ENCODE peak calls at places on chromosomes 12 and 14, in nine cellular contexts. U is fibroblast of mammary gland, L is pancreas, J is astrocyte of the spinal cord, Z is body of pancreas, Q is GM13977, S is fibroblast of the aortic adventitia, Y is sigmoid colon, B is osteocyte. R is an unnamed sample.

GRCh38 chr12:26471560-26471959 is 276.2 kb downstream of the SSPN start:
- DNase-seq in U (peak), L (no peak), J (peak), Z (no peak), Q (peak), S (peak), Y (no peak), B (no peak), R (no peak)

GRCh38 chr12:51923506-51924365 is 16.4 kb downstream of the ACVRL1 start:
- DNase-seq in U (peak), L (no peak), J (no peak), Z (peak), Q (peak), S (peak), Y (peak), B (no peak), R (no peak)

GRCh38 chr12:96197503-96198272 is 3.5 kb downstream of the ELK3 start:
- DNase-seq in U (peak), L (no peak), J (peak), Z (no peak), Q (no peak), S (peak), Y (no peak), B (no peak), R (no peak)

GRCh38 chr12:124828264-124829007 is 35.2 kb downstream of the SCARB1 start:
- DNase-seq in U (no peak), L (peak), J (peak), Z (peak), Q (no peak), S (no peak), Y (no peak), B (no peak), R (no peak)

GRCh38 chr12:95532851-95533250 is 18.4 kb downstream of the USP44 start:
- DNase-seq in U (peak), L (no peak), J (peak), Z (no peak), Q (no peak), S (peak), Y (no peak), B (no peak), R (no peak)

GRCh38 chr12:117101953-117102833 is 3.0 kb upstream of the TESC start:
- DNase-seq in U (no peak), L (no peak), J (no peak), Z (no peak), Q (no peak), S (no peak), Y (no peak), B (no peak), R (no peak)

GRCh38 chr12:15899282-15899870 is 11.8 kb upstream of the DERA start:
- DNase-seq in U (peak), L (no peak), J (no peak), Z (no peak), Q (no peak), S (peak), Y (no peak), B (no peak), R (no peak)

GRCh38 chr12:94615284-94616216 is 34.8 kb downstream of the TMCC3 start:
- DNase-seq in U (peak), L (peak), J (peak), Z (peak), Q (no peak), S (peak), Y (no peak), B (no peak), R (no peak)

GRCh38 chr12:54207539-54208267 is 18.9 kb upstream of the SMUG1 start:
- DNase-seq in U (peak), L (peak), J (peak), Z (peak), Q (peak), S (peak), Y (peak), B (peak), R (peak)

GRCh38 chr14:61493239-61493638 is 171.9 kb downstream of the PRKCH start:
- DNase-seq in U (peak), L (no peak), J (peak), Z (no peak), Q (no peak), S (peak), Y (no peak), B (no peak), R (no peak)

GRCh38 chr12:124542021-124542941 is 25.1 kb downstream of the NCOR2 start:
- DNase-seq in U (no peak), L (no peak), J (no peak), Z (no peak), Q (no peak), S (no peak), Y (no peak), B (no peak), R (no peak)

GRCh38 chr12:30847259-30847658 is 79.3 kb upstream of the TSPAN11 start:
- DNase-seq in U (peak), L (no peak), J (peak), Z (no peak), Q (no peak), S (peak), Y (no peak), B (no peak), R (no peak)

GRCh38 chr12:89016970-89017778 is 335.1 kb downstream of the DUSP6 start:
- DNase-seq in U (peak), L (peak), J (peak), Z (peak), Q (peak), S (peak), Y (peak), B (no peak), R (peak)

GRCh38 chr12:13256705-13257045 is 60.1 kb downstream of the EMP1 start:
- DNase-seq in U (no peak), L (no peak), J (no peak), Z (no peak), Q (no peak), S (no peak), Y (no peak), B (no peak), R (no peak)

GRCh38 chr14:59585891-59586554 is 9.4 kb upstream of the CCDC175 start:
- DNase-seq in U (no peak), L (no peak), J (peak), Z (no peak), Q (no peak), S (no peak), Y (no peak), B (no peak), R (no peak)

GRCh38 chr14:81727243-81727642 is 193.6 kb upstream of the SEL1L start:
- DNase-seq in U (peak), L (peak), J (peak), Z (peak), Q (no peak), S (no peak), Y (no peak), B (no peak), R (no peak)

GRCh38 chr12:109308534-109309440 is at the start of gene FOXN4:
- DNase-seq in U (no peak), L (no peak), J (no peak), Z (no peak), Q (peak), S (no peak), Y (no peak), B (no peak), R (no peak)

GRCh38 chr12:4270670-4271432 is 2.7 kb upstream of the CCND2 start:
- DNase-seq in U (peak), L (peak), J (no peak), Z (peak), Q (peak), S (no peak), Y (peak), B (peak), R (no peak)

GRCh38 chr12:112208511-112208910 is 83.2 kb downstream of the TRAFD1 start:
- DNase-seq in U (no peak), L (no peak), J (no peak), Z (no peak), Q (no peak), S (no peak), Y (no peak), B (no peak), R (no peak)

GRCh38 chr12:124392271-124392990 is 97.5 kb downstream of the RFLNA start:
- DNase-seq in U (peak), L (no peak), J (peak), Z (peak), Q (peak), S (no peak), Y (no peak), B (peak), R (no peak)

GRCh38 chr12:105100207-105100985 is 7.1 kb upstream of the WASHC4 start:
- DNase-seq in U (peak), L (no peak), J (peak), Z (no peak), Q (no peak), S (peak), Y (no peak), B (no peak), R (no peak)

GRCh38 chr12:9223830-9224229 is 15.6 kb upstream of the PZP start:
- DNase-seq in U (no peak), L (no peak), J (no peak), Z (no peak), Q (no peak), S (no peak), Y (no peak), B (no peak), R (no peak)

GRCh38 chr12:9221476-9221875 is 13.3 kb upstream of the PZP start:
- DNase-seq in U (peak), L (no peak), J (no peak), Z (no peak), Q (no peak), S (no peak), Y (no peak), B (no peak), R (no peak)
- TF ChIP-seq CTCF in U (no peak), L (no peak), J (no peak), Z (no peak), Q (no peak), S (no peak), Y (no peak), B (no peak), R (no peak)

DNA sequence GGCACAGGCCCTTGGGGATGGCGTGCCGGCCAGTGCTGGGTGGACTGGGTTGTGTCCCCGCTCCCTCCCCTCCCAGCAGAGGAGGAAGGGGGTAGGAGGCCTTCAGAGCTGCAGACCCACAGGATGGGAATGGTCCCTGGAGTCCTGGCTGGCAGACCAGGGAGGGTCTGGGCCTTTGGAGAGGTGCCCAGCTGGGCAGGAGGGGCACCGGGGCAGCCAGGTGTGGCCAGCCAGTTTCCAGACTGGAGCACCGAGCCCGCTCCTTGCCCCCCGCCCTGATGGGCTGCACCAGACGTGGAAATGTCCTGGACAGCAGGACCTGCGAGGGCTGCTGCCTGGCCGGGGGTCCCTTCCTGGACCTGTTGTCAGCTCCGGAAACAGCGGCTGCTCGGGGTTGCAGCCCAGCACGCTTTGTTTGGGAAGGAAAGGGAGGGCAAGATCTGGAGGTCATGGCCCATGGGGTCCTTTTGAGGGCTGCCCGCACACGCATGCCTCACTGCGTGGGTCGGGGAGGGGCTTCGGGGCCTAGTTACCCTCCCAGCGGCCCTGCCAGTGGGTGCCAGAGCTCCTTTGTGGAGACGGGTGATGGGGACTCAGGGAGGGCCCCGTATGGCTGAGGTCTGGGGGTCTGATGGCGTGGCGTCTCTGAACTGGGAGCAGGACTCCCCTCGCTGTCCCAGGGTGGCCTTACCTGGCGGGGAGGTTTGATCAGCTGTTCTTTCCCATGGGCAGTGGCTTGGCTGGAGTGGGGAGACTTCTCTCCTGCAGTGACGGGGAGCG is 9.1 kb downstream of the KIF26A start:
- DNase-seq in U (no peak), L (peak), J (no peak), Z (no peak), Q (no peak), S (no peak), Y (no peak), B (no peak), R (no peak)
- TF ChIP-seq CTCF in U (no peak), L (no peak), J (no peak), Z (no peak), Q (no peak), S (no peak), Y (no peak), B (no peak), R (no peak)

GRCh38 chr14:105092124-105092911 is 27.1 kb upstream of the GPR132 start:
- DNase-seq in U (no peak), L (peak), J (no peak), Z (peak), Q (no peak), S (no peak), Y (peak), B (no peak), R (no peak)

GRCh38 chr14:105092912-105093425 is 27.7 kb upstream of the GPR132 start:
- DNase-seq in U (no peak), L (peak), J (peak), Z (peak), Q (peak), S (peak), Y (peak), B (no peak), R (peak)

GRCh38 chr14:105094193-105094907 is 29.1 kb upstream of the GPR132 start:
- DNase-seq in U (no peak), L (no peak), J (no peak), Z (no peak), Q (no peak), S (no peak), Y (no peak), B (no peak), R (no peak)

GRCh38 chr14:105095236-105095805 is 30.1 kb upstream of the GPR132 start:
- DNase-seq in U (no peak), L (no peak), J (no peak), Z (no peak), Q (no peak), S (no peak), Y (peak), B (no peak), R (no peak)

GRCh38 chr14:105093426-105094192 is 28.4 kb upstream of the GPR132 start:
- DNase-seq in U (peak), L (peak), J (peak), Z (peak), Q (peak), S (peak), Y (peak), B (no peak), R (peak)
- TF ChIP-seq CTCF in U (no peak), L (no peak), J (peak), Z (no peak), Q (peak), S (peak), Y (peak), B (peak), R (peak)

DNA sequence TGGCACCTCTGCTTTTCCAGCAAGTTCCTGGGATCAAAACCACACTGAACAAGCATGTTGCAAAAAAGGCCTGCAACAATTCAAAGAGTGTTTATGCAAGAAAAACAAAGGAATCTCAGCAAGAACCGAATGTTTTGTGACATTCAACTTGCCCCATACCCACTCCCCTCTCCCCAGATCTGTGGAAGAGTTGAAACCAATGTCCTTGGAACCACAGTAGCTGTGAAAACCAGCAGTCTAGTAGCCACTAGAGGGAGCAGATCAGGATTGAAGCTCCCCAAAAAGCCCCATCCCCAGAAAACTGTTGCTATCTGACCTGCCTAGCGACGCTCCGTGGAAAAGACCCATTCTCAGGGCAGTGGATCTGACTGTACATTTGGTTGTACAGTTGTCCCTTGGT is 27.1 kb downstream of the PRKAB1 start:
- DNase-seq in U (no peak), L (no peak), J (no peak), Z (no peak), Q (no peak), S (no peak), Y (no peak), B (no peak), R (no peak)
- TF ChIP-seq CTCF in U (peak), L (no peak), J (peak), Z (peak), Q (peak), S (peak), Y (no peak), B (peak), R (peak)

GRCh38 chr14:77108753-77109152 is 10.7 kb downstream of the CIPC start:
- DNase-seq in U (no peak), L (no peak), J (no peak), Z (no peak), Q (no peak), S (no peak), Y (no peak), B (no peak), R (no peak)
- TF ChIP-seq CTCF in U (no peak), L (no peak), J (no peak), Z (no peak), Q (no peak), S (no peak), Y (no peak), B (no peak), R (no peak)

DNA sequence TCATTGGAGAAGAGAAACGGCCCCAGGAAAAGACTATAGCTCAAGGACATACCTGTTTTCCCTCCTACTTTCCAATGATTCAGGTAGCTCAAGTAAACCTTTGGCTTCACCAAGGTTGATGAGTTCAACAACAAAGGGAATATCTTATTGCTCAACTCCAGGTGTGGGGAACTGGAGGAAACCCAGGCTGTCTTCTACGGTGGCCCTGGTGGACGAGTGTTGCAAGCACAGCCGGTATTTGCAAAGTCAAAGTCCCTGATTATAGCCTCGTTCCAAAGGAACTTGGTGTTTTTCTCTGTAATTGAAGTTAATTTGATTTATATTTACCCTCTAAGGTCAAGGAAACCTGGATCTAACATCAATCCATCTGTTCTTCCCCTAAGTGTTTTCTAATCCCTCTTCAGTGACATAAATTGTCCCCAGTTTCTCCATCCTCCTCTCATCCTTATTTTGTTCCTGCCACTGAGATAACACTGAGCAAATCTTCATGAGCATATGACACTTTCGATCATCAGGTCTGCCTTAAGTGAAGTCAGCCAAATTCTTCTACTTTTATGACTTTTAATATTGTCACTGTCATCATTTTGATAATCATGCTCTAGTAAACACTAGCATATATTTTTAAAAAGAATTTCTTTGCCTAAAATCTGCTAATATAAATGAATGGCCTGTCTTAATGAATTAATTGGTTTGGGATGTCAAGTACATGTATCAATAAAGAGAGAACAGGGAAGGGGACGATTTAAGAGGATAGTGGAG is 174.6 kb upstream of the TBX3 start:
- DNase-seq in U (no peak), L (no peak), J (no peak), Z (no peak), Q (no peak), S (no peak), Y (no peak), B (no peak), R (no peak)
- TF ChIP-seq CTCF in U (peak), L (no peak), J (peak), Z (no peak), Q (no peak), S (peak), Y (no peak), B (peak), R (peak)

DNA sequence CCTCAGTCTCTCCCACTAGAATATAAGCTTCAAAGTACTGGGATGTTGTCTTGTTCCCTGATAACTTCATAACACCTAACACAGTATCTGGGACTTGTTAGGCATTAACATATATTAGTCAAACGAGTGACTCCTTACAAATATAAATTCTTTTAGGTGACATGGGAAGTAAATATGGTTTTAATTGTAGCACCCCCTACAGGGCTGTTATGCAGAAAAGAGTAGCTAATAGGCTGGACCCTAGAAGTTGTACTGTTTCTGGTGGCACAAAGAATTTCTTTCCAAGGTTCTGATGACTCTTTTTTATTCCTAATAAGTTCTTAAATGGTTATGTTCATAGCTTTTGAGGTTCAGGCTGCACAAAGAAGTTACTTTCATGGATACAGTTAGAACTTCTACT is 29.8 kb downstream of the GPATCH2L start:
- DNase-seq in U (peak), L (no peak), J (no peak), Z (no peak), Q (no peak), S (peak), Y (no peak), B (no peak), R (no peak)
- TF ChIP-seq CTCF in U (peak), L (no peak), J (peak), Z (no peak), Q (peak), S (peak), Y (no peak), B (peak), R (peak)

GRCh38 chr12:2752676-2753371 is 41.9 kb upstream of the FKBP4 start:
- DNase-seq in U (peak), L (peak), J (peak), Z (peak), Q (peak), S (peak), Y (peak), B (peak), R (peak)
- TF ChIP-seq CTCF in U (peak), L (no peak), J (peak), Z (no peak), Q (peak), S (peak), Y (no peak), B (no peak), R (no peak)

DNA sequence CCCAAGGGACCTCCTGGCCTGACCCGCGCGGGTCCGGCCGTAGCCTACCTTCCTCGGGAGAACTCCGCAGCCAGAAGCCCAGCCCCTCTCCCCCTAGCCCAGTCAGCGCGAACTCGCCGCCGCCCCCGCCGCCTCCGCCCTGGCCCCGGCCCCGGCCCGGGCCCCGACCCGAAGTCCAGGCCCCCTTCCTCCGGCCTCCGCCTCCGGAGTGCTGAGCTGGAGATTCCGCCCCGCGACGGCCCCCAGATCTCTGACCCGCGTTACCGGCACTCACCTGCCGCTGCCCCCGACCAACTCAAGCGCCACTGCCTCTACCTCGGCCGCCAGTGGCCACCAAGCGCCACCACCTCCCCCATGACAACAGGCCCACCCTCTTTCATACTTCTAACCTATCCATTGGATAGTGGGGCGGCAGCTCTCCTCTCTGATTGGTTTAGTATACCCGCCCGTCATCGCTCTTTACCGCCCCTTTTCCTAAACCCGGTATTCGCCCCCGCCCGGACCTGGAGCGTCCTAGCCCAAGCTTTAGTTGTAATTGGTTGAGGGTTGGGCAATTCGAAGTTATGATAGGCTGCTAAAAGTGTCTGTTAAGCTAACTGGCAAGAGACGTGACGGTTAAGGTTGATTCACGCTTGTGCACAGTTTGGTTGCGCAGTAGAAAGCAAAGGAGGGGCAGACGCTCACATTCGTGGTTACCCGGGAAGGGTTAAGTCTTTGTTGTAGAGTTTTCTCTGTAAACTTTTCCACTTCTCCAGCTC is at the start of gene NUMB:
- DNase-seq in U (peak), L (peak), J (peak), Z (peak), Q (peak), S (peak), Y (peak), B (peak), R (peak)
- TF ChIP-seq CTCF in U (no peak), L (no peak), J (no peak), Z (no peak), Q (no peak), S (no peak), Y (no peak), B (no peak), R (peak)

GRCh38 chr12:131912526-131913274 is 16.4 kb upstream of the PUS1 start:
- DNase-seq in U (peak), L (peak), J (peak), Z (peak), Q (no peak), S (peak), Y (peak), B (peak), R (no peak)
- TF ChIP-seq CTCF in U (no peak), L (no peak), J (peak), Z (no peak), Q (no peak), S (no peak), Y (no peak), B (peak), R (no peak)